ENCODE peak calls at places on chromosome 7, in seven cellular contexts. S, Z, I, X, E, R and C are unnamed samples.

GRCh38 chr7:20152511-20152910 is 64.7 kb downstream of the MACC1 start:
- DNase-seq in S (no peak), E (no peak), R (no peak), Z (no peak), I (no peak), X (no peak), C (no peak)

GRCh38 chr7:1978656-1979590 is 253.8 kb downstream of the MAD1L1 start:
- DNase-seq in I (no peak), Z (no peak), E (peak; percentile 58), S (no peak), X (no peak), R (no peak), C (no peak)

GRCh38 chr7:24508301-24508700 is 65.0 kb upstream of the PALS2 start:
- DNase-seq in I (no peak), R (no peak), E (no peak), S (no peak), X (no peak), Z (no peak), C (no peak)

GRCh38 chr7:150453892-150454291 is 3.5 kb downstream of the GIMAP8 start:
- DNase-seq in S (no peak), X (no peak), E (no peak), I (no peak), R (no peak), Z (no peak), C (no peak)

GRCh38 chr7:43562383-43562782 is 20.5 kb upstream of the STK17A start:
- DNase-seq in E (no peak), I (no peak), R (no peak), X (no peak), S (no peak), Z (no peak), C (no peak)

GRCh38 chr7:139673230-139673629 is 104.6 kb downstream of the HIPK2 start:
- DNase-seq in X (no peak), S (no peak), R (no peak), E (no peak), Z (no peak), I (no peak), C (no peak)

GRCh38 chr7:20449146-20449648 is 118.5 kb downstream of the ITGB8 start:
- DNase-seq in S (no peak), I (no peak), E (no peak), R (no peak), X (no peak), Z (no peak), C (no peak)

GRCh38 chr7:130349911-130350782 is 5.5 kb downstream of the CPA5 start:
- DNase-seq in I (peak; percentile 39), X (no peak), R (no peak), Z (no peak), S (no peak), E (no peak), C (no peak)

GRCh38 chr7:73894851-73895441 is 34.0 kb downstream of the TMEM270 start:
- DNase-seq in E (no peak), I (peak; percentile 92), R (no peak), S (peak; percentile 93), Z (no peak), X (peak; percentile 67), C (no peak)

GRCh38 chr7:90178592-90179279 is 24.5 kb downstream of the STEAP1 start:
- DNase-seq in R (no peak), E (no peak), S (no peak), I (peak; percentile 64), X (peak; percentile 60), Z (no peak), C (no peak)

GRCh38 chr7:3371601-3372000 is 70.5 kb downstream of the SDK1 start:
- DNase-seq in R (no peak), X (no peak), E (no peak), Z (no peak), S (no peak), I (no peak), C (no peak)

GRCh38 chr7:151717415-151717814 is 159.5 kb downstream of the PRKAG2 start:
- DNase-seq in Z (no peak), X (no peak), R (no peak), S (no peak), E (no peak), I (no peak), C (no peak)

GRCh38 chr7:102287465-102288146 is 938 bp downstream of the SH2B2 start:
- DNase-seq in R (no peak), Z (peak; percentile 39), X (peak; percentile 31), S (peak; percentile 49), I (peak; percentile 12), E (peak; percentile 89), C (no peak)

DNA sequence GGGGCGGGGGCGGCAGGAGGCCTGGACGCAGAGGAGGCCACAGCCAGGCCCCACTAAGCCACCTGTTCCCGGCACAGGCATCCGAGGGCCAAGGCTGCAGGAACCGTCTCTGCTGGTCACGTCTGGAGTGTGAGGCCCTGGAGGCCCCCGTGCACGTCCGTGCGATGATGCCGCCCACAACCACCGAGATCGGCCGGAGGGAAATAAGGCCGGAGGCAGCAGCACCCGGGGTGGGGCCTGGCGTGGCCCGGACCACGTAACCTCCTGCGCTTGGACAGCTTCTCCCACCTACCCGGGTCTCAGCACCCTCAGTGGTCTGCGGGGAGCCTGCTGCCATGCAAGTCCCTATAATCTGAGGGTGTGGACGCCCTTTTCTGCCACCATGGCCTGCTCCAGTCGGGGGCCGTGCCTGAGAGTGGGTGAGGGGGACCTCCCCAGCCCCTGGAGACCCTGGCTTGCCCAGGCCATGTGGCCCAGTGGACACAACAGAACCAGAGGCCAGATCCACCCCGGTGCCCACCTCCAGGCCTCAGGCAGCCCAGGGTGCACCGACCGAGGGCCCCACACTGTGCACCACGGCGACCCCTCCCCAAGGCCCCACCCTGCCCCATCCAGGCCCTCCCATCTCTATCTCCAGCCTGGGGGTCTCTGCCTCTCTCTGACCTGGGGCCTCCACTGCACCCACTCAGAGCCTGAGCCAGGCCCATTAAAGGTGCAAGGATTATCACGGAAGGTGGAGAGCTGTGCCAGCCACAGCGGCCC is 83.1 kb downstream of the PDGFA start:
- DNase-seq in E (no peak), I (no peak), X (no peak), Z (no peak), S (no peak), R (no peak), C (no peak)
- H3K27ac ChIP-seq in E (no peak overlapping the region), I (no peak overlapping the region), X (peak overlapping the region; percentile 52), Z (no peak overlapping the region), S (no peak overlapping the region), R (peak overlapping the region; percentile 82), C (no peak overlapping the region)

GRCh38 chr7:106059556-106059955 is 52.6 kb downstream of the SYPL1 start:
- DNase-seq in E (no peak), I (no peak), R (no peak), Z (no peak), S (no peak), X (no peak), C (no peak)

GRCh38 chr7:106056513-106057203 is 55.5 kb downstream of the SYPL1 start:
- DNase-seq in I (peak; percentile 77), X (peak; percentile 77), E (peak; percentile 90), Z (peak; percentile 81), S (peak; percentile 73), R (no peak), C (peak; percentile 80)

GRCh38 chr7:106058925-106059324 is 53.2 kb downstream of the SYPL1 start:
- DNase-seq in I (no peak), R (no peak), E (no peak), S (no peak), Z (no peak), X (no peak), C (no peak)

GRCh38 chr7:106057962-106058901 is 53.9 kb downstream of the SYPL1 start:
- DNase-seq in S (no peak), E (peak; percentile 93), X (no peak), I (no peak), Z (peak; percentile 60), R (peak; percentile 34), C (peak; percentile 66)

GRCh38 chr7:106057204-106057961 is 54.7 kb downstream of the SYPL1 start:
- DNase-seq in X (no peak), R (no peak), Z (no peak), E (peak; percentile 76), S (no peak), I (no peak), C (no peak)
- TF ChIP-seq CTCF in X (no peak), R (no peak), Z (no peak), E (peak; percentile 2), S (no peak), I (no peak), C (no peak)

GRCh38 chr7:47267346-47267745 is 314.6 kb downstream of the TNS3 start:
- DNase-seq in E (peak; percentile 56), R (no peak), I (no peak), X (no peak), S (no peak), Z (no peak), C (no peak)

GRCh38 chr7:47266131-47266706 is 315.7 kb downstream of the TNS3 start:
- DNase-seq in I (peak; percentile 89), X (peak; percentile 66), Z (peak; percentile 42), E (peak; percentile 79), S (peak; percentile 71), R (no peak), C (peak; percentile 39)

GRCh38 chr7:47268826-47269465 is 313.0 kb downstream of the TNS3 start:
- DNase-seq in E (no peak), I (no peak), S (no peak), X (no peak), Z (no peak), R (no peak), C (no peak)

GRCh38 chr7:47265621-47266020 is 316.3 kb downstream of the TNS3 start:
- DNase-seq in R (no peak), S (no peak), Z (no peak), E (no peak), X (no peak), I (no peak), C (no peak)

DNA sequence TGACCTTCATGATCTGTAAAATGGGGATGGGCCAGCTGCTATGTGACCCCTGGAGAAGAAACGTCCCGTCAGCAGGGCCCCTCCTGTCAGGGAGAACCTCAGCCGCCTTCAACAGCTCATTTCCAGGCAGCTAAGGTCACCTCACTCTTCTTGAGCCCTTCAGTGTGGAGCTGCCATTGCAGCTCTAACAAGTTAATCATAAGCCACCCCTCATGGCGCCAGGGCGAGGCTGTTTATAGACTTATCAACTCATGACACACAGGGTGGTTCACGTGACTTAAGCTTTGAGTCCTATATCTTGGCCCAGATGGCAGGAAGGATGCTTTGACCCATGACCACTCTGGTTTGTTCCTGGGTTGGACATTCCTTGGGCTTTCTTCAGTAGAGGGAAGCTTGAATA is 315.1 kb downstream of the TNS3 start:
- DNase-seq in X (peak; percentile 55), S (no peak), I (peak; percentile 51), Z (no peak), R (no peak), E (peak; percentile 62), C (no peak)
- H3K27ac ChIP-seq in X (no peak overlapping the region), S (peak overlapping the region; percentile 46), I (no peak overlapping the region), Z (no peak overlapping the region), R (no peak overlapping the region), E (no peak overlapping the region), C (no peak overlapping the region)

DNA sequence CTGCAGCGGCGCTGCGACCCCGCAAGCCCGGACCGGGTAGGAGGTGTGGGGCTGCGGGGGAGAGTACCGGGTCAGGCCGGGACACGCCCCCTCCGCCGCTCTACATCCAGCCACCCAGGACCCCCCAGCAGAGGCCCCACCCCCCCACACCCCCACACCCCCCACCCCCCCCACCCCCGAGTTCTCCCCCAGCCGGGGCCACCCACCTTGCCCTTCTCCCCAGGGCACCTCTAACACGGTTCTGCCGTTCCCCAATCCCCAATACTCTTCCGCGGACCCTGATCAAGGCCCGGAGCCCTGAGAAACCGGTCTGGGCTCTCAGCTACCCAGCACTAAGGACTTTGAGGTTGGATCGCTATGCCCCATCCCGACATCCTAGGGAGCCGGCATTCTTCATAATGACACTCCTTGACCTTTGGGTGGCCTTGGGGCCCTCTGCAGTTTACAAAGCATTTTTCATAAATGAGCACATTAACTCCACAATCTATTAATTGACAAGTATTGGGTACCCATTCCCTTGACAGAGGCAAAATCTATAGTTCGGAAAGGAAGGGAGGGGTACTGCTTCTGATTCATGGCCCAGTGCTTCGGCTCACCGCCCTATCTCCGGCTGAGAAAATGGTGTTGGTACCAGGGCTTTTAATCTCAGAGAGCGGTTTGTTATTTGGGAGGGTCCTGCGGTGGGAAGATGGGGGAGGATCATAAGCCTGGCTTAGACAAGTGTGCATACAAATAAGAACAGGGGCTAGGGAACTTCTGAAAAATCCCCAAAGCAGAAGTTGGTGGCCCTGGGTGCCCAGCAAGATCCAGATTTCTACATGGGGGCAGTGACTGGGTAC is 3.4 kb downstream of the IMPDH1 start:
- DNase-seq in Z (no peak), I (no peak), X (no peak), R (no peak), S (peak; percentile 28), E (peak; percentile 79), C (no peak)
- TF ChIP-seq CTCF in Z (no peak), I (no peak), X (no peak), R (no peak), S (no peak), E (no peak), C (peak; percentile 20)